ENCODE peak calls at places on chromosomes 1 and 21, in six cellular contexts. One of them, this sample, is unnamed.

GRCh38 chr21:33940164-33940563 is 24.6 kb upstream of the ATP5PO start:
- DNase-seq in dorsolateral prefrontal cortex: no peak
- DNase-seq in upper lobe of right lung: no peak
- DNase-seq in psoas muscle: no peak
- DNase-seq in testis: no peak
- DNase-seq in hepatocyte: peak; percentile 48
- DNase-seq in this sample: no peak

GRCh38 chr21:17388226-17388625 is 124.6 kb upstream of the CXADR start:
- DNase-seq in psoas muscle: no peak
- DNase-seq in hepatocyte: no peak
- DNase-seq in testis: no peak
- DNase-seq in upper lobe of right lung: no peak
- DNase-seq in dorsolateral prefrontal cortex: peak; percentile 35
- DNase-seq in this sample: no peak

GRCh38 chr1:84862810-84863251 is 30.2 kb downstream of the LPAR3 start:
- DNase-seq in hepatocyte: no peak
- DNase-seq in testis: no peak
- DNase-seq in dorsolateral prefrontal cortex: no peak
- DNase-seq in psoas muscle: no peak
- DNase-seq in upper lobe of right lung: no peak
- DNase-seq in this sample: no peak

GRCh38 chr1:27604579-27605299 is 795 bp upstream of the AHDC1 start:
- DNase-seq in testis: no peak
- DNase-seq in hepatocyte: no peak
- DNase-seq in dorsolateral prefrontal cortex: no peak
- DNase-seq in psoas muscle: no peak
- DNase-seq in upper lobe of right lung: no peak
- DNase-seq in this sample: no peak

GRCh38 chr1:41331546-41331917 is 29.7 kb upstream of the FOXO6 start:
- DNase-seq in upper lobe of right lung: no peak
- DNase-seq in hepatocyte: no peak
- DNase-seq in dorsolateral prefrontal cortex: no peak
- DNase-seq in testis: no peak
- DNase-seq in psoas muscle: no peak
- DNase-seq in this sample: no peak

GRCh38 chr1:201686709-201687455 is 142.1 kb upstream of the IPO9 start:
- DNase-seq in testis: no peak
- DNase-seq in upper lobe of right lung: no peak
- DNase-seq in dorsolateral prefrontal cortex: no peak
- DNase-seq in psoas muscle: no peak
- DNase-seq in hepatocyte: peak; percentile 64
- DNase-seq in this sample: no peak

GRCh38 chr1:81662913-81663526 is 137.7 kb upstream of the ADGRL2 start:
- DNase-seq in dorsolateral prefrontal cortex: no peak
- DNase-seq in psoas muscle: no peak
- DNase-seq in hepatocyte: no peak
- DNase-seq in testis: no peak
- DNase-seq in upper lobe of right lung: no peak
- DNase-seq in this sample: no peak

GRCh38 chr1:104874044-104874443 is 1124.3 kb downstream of the AMY1C start:
- DNase-seq in psoas muscle: no peak
- DNase-seq in testis: no peak
- DNase-seq in upper lobe of right lung: no peak
- DNase-seq in dorsolateral prefrontal cortex: no peak
- DNase-seq in hepatocyte: no peak
- DNase-seq in this sample: no peak

DNA sequence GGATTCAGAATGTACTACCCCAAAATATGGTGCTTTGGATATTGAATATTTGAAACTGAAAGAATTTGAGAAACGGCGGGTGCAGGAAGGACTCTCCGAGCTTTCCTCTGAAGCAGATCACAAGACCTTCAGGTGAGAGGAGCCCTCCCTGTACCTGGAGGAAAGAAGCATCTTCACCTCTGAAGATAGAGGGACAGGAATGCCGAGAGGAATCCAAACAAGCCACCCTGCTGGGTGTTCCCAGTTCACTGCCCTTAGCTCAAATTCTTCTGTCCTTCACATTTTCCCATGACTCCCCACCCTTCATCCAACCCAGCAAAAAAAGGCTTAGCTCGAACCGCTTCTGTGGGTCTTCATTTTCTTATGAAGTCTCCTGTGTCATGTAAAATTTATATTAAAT is 18.2 kb upstream of the PADI2 start:
- DNase-seq in upper lobe of right lung: no peak
- DNase-seq in testis: no peak
- DNase-seq in dorsolateral prefrontal cortex: no peak
- DNase-seq in hepatocyte: no peak
- DNase-seq in psoas muscle: no peak
- DNase-seq in this sample: no peak
- H3K27ac ChIP-seq in upper lobe of right lung: no peak overlapping the region
- H3K27ac ChIP-seq in testis: no peak overlapping the region
- H3K27ac ChIP-seq in dorsolateral prefrontal cortex: no peak overlapping the region
- H3K27ac ChIP-seq in hepatocyte: no peak overlapping the region
- H3K27ac ChIP-seq in psoas muscle: no peak overlapping the region
- H3K27ac ChIP-seq in this sample: no peak overlapping the region

GRCh38 chr1:45716700-45717099 is 28.7 kb downstream of the TMEM69 start:
- DNase-seq in dorsolateral prefrontal cortex: no peak
- DNase-seq in testis: no peak
- DNase-seq in upper lobe of right lung: no peak
- DNase-seq in psoas muscle: no peak
- DNase-seq in hepatocyte: no peak
- DNase-seq in this sample: no peak

GRCh38 chr1:45718289-45718688 is 30.3 kb downstream of the TMEM69 start:
- DNase-seq in hepatocyte: no peak
- DNase-seq in testis: no peak
- DNase-seq in psoas muscle: no peak
- DNase-seq in dorsolateral prefrontal cortex: no peak
- DNase-seq in upper lobe of right lung: no peak
- DNase-seq in this sample: no peak

DNA sequence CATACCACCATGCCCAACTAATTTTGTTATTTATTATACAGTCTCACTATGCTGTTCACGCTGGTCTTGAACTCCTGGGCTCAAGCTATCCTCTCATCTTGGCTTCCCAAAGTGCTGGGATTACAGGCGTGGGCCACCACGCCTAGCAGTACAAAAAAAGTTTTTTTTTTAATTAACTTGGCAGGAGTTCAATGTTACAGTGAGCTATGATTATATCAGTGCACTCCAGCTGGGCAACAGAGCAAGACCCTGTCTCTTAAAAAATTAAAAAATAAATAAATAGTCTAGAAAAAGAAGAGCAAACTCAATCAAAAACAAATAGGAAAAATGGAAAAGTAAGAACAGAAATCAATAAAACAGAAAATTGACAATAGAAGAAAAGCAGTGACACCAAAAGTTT is 25.7 kb downstream of the TMEM69 start:
- DNase-seq in hepatocyte: no peak
- DNase-seq in psoas muscle: no peak
- DNase-seq in dorsolateral prefrontal cortex: no peak
- DNase-seq in testis: no peak
- DNase-seq in upper lobe of right lung: no peak
- DNase-seq in this sample: no peak
- TF ChIP-seq CTCF in hepatocyte: no peak
- TF ChIP-seq CTCF in psoas muscle: no peak
- TF ChIP-seq CTCF in dorsolateral prefrontal cortex: no peak
- TF ChIP-seq CTCF in testis: no peak
- TF ChIP-seq CTCF in upper lobe of right lung: no peak
- TF ChIP-seq CTCF in this sample: no peak

GRCh38 chr1:184298321-184299052 is 88.3 kb upstream of the C1orf21 start:
- DNase-seq in psoas muscle: no peak
- DNase-seq in upper lobe of right lung: no peak
- DNase-seq in hepatocyte: no peak
- DNase-seq in dorsolateral prefrontal cortex: peak; percentile 45
- DNase-seq in testis: no peak
- DNase-seq in this sample: no peak

GRCh38 chr1:184297244-184297750 is 89.5 kb upstream of the C1orf21 start:
- DNase-seq in dorsolateral prefrontal cortex: no peak
- DNase-seq in hepatocyte: no peak
- DNase-seq in psoas muscle: no peak
- DNase-seq in upper lobe of right lung: no peak
- DNase-seq in testis: no peak
- DNase-seq in this sample: no peak

GRCh38 chr1:184300446-184300845 is 86.4 kb upstream of the C1orf21 start:
- DNase-seq in psoas muscle: no peak
- DNase-seq in hepatocyte: no peak
- DNase-seq in dorsolateral prefrontal cortex: no peak
- DNase-seq in upper lobe of right lung: no peak
- DNase-seq in testis: no peak
- DNase-seq in this sample: no peak

GRCh38 chr1:184299796-184300195 is 87.0 kb upstream of the C1orf21 start:
- DNase-seq in hepatocyte: no peak
- DNase-seq in psoas muscle: no peak
- DNase-seq in dorsolateral prefrontal cortex: no peak
- DNase-seq in upper lobe of right lung: no peak
- DNase-seq in testis: no peak
- DNase-seq in this sample: no peak

GRCh38 chr1:184299076-184299790 is 87.6 kb upstream of the C1orf21 start:
- DNase-seq in hepatocyte: no peak
- DNase-seq in dorsolateral prefrontal cortex: no peak
- DNase-seq in testis: no peak
- DNase-seq in psoas muscle: no peak
- DNase-seq in upper lobe of right lung: no peak
- DNase-seq in this sample: no peak
- H3K4me3 ChIP-seq in hepatocyte: no peak overlapping the region
- H3K4me3 ChIP-seq in dorsolateral prefrontal cortex: no peak overlapping the region
- H3K4me3 ChIP-seq in testis: no peak overlapping the region
- H3K4me3 ChIP-seq in psoas muscle: no peak overlapping the region
- H3K4me3 ChIP-seq in upper lobe of right lung: no peak overlapping the region
- H3K4me3 ChIP-seq in this sample: no peak overlapping the region

GRCh38 chr1:220818421-220819173 is 31.9 kb downstream of the MTARC1 start:
- DNase-seq in upper lobe of right lung: no peak
- DNase-seq in testis: no peak
- DNase-seq in dorsolateral prefrontal cortex: no peak
- DNase-seq in hepatocyte: peak; percentile 64
- DNase-seq in psoas muscle: no peak
- DNase-seq in this sample: no peak

GRCh38 chr1:220813013-220813412 is 26.3 kb downstream of the MTARC1 start:
- DNase-seq in testis: no peak
- DNase-seq in dorsolateral prefrontal cortex: no peak
- DNase-seq in hepatocyte: no peak
- DNase-seq in upper lobe of right lung: no peak
- DNase-seq in psoas muscle: no peak
- DNase-seq in this sample: no peak

GRCh38 chr1:220817907-220818306 is 31.2 kb downstream of the MTARC1 start:
- DNase-seq in hepatocyte: no peak
- DNase-seq in testis: no peak
- DNase-seq in psoas muscle: no peak
- DNase-seq in upper lobe of right lung: no peak
- DNase-seq in dorsolateral prefrontal cortex: no peak
- DNase-seq in this sample: no peak

GRCh38 chr1:220812308-220812707 is 25.6 kb downstream of the MTARC1 start:
- DNase-seq in testis: no peak
- DNase-seq in dorsolateral prefrontal cortex: no peak
- DNase-seq in upper lobe of right lung: no peak
- DNase-seq in hepatocyte: no peak
- DNase-seq in psoas muscle: no peak
- DNase-seq in this sample: no peak

DNA sequence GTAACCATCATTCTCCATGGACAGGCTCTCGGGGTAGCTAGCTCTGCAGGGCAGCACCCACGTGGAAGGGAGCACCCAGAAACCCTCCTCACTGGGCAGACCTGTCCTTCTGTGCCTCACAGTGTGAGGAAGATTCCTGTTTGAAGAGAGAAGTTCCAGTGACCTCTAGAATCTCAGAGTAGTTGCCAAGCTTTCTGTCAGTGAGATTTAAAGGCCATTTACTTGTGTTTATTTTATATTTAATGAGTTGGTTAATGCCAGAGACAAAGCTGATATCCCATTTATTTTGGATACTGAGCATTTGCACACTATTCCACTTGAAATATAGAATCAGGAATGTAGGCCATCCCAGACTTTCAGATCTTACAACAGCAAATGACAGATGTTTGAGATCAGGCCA is 28.7 kb downstream of the MTARC1 start:
- DNase-seq in dorsolateral prefrontal cortex: no peak
- DNase-seq in upper lobe of right lung: no peak
- DNase-seq in hepatocyte: no peak
- DNase-seq in testis: no peak
- DNase-seq in psoas muscle: no peak
- DNase-seq in this sample: no peak
- H3K27ac ChIP-seq in dorsolateral prefrontal cortex: no peak overlapping the region
- H3K27ac ChIP-seq in upper lobe of right lung: no peak overlapping the region
- H3K27ac ChIP-seq in hepatocyte: no peak overlapping the region
- H3K27ac ChIP-seq in testis: no peak overlapping the region
- H3K27ac ChIP-seq in psoas muscle: no peak overlapping the region
- H3K27ac ChIP-seq in this sample: no peak overlapping the region

DNA sequence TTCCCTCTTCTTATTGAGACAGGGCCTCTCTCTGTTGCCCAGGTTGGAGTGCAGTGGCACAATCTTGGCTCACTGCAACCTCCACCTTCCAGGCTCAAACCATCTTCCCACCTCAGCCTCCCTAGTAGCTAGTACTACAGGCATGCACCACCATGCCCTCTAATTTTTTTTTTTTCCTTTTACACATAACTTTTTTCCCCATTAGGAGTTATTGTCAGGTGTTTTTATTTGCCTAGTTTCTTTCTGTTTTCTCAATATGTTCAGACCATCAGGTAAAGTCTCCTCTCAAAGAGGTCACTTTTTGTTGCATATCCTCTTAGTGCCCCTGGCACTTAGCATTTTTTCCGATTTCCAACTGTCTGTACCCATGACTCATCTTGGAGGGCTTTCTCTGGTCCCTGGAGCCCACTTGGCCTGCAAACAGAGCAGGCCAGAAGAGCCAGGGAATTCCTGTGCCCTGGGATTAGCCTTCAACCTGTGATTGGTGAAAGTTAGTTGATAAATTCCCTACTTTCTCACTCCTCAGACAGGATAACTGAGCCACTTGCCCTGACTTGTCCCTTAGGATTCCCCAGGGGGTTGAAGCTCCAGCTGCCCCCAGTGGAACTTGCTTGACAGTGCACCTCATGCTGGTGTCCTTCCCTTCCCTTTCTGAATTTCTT is 2.2 kb downstream of the NTPCR start:
- DNase-seq in hepatocyte: peak; percentile 69
- DNase-seq in psoas muscle: peak; percentile 56
- DNase-seq in testis: peak; percentile 50
- DNase-seq in upper lobe of right lung: no peak
- DNase-seq in dorsolateral prefrontal cortex: no peak
- DNase-seq in this sample: no peak
- TF ChIP-seq CTCF in hepatocyte: peak; percentile 38
- TF ChIP-seq CTCF in psoas muscle: peak; percentile 64
- TF ChIP-seq CTCF in testis: peak; percentile 59
- TF ChIP-seq CTCF in upper lobe of right lung: peak; percentile 70
- TF ChIP-seq CTCF in dorsolateral prefrontal cortex: peak; percentile 72
- TF ChIP-seq CTCF in this sample: peak; percentile 35

DNA sequence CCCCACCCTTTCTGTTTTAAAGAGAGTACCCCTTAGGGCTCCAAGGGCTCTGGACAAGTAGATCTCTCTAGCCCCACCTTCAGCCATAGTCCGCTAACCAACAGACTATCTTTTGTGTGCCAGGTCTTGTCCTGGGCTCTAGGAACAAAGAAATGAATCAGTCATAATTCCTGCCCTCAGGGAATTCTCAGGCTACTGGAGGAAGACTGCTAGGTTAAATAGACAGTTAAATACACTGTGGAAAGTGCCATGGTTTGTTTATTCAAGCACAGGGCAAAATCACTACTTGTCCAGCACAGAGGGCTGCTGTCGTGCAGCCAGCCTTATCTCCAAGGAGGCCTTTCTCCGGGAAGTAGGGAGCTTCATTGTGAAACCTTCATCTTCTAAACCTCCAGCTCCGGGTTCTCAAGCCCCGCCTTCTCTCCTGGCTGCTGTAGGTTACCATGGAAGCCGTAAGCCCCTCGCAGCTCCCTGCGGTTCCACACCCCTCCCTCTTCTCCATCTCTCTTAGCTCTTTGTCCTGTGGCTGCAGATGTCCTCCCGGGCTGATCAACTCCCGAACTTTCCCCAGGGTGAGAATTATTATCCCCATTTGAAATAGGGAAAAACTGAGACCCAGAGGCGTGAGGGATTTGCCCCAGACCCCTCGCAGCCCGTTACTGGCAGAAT is 29.8 kb downstream of the SHISAL2A start:
- DNase-seq in upper lobe of right lung: no peak
- DNase-seq in dorsolateral prefrontal cortex: no peak
- DNase-seq in hepatocyte: peak; percentile 84
- DNase-seq in psoas muscle: no peak
- DNase-seq in testis: peak; percentile 41
- DNase-seq in this sample: no peak
- H3K4me3 ChIP-seq in upper lobe of right lung: no peak overlapping the region
- H3K4me3 ChIP-seq in dorsolateral prefrontal cortex: no peak overlapping the region
- H3K4me3 ChIP-seq in hepatocyte: no peak overlapping the region
- H3K4me3 ChIP-seq in psoas muscle: no peak overlapping the region
- H3K4me3 ChIP-seq in testis: no peak overlapping the region
- H3K4me3 ChIP-seq in this sample: no peak overlapping the region

This sample was measured in coronary artery.